ENCODE peak calls at places on chromosome 2, in eight cellular contexts. One of them, this sample, is unnamed.

GRCh38 chr2:238042849-238043584 is 17.8 kb upstream of the SCLY start:
- DNase-seq in aorta: no peak
- DNase-seq in CD8-positive, alpha-beta T cell: peak
- DNase-seq in fibroblast of mammary gland: no peak
- DNase-seq in astrocyte: no peak
- DNase-seq in adipocyte: no peak
- DNase-seq in uterus: no peak
- DNase-seq in brain microvascular endothelial cell: no peak
- DNase-seq in this sample: no peak

GRCh38 chr2:226835420-226835795 is 446 bp upstream of the RHBDD1 start:
- DNase-seq in aorta: peak
- DNase-seq in fibroblast of mammary gland: peak
- DNase-seq in uterus: no peak
- DNase-seq in CD8-positive, alpha-beta T cell: no peak
- DNase-seq in adipocyte: no peak
- DNase-seq in brain microvascular endothelial cell: no peak
- DNase-seq in astrocyte: no peak
- DNase-seq in this sample: peak

GRCh38 chr2:203612246-203612645 is 77.1 kb upstream of the RAPH1 start:
- DNase-seq in aorta: no peak
- DNase-seq in adipocyte: no peak
- DNase-seq in CD8-positive, alpha-beta T cell: no peak
- DNase-seq in fibroblast of mammary gland: no peak
- DNase-seq in uterus: no peak
- DNase-seq in astrocyte: no peak
- DNase-seq in brain microvascular endothelial cell: no peak
- DNase-seq in this sample: no peak

GRCh38 chr2:7709907-7710306 is 792.7 kb downstream of the RNF144A start:
- DNase-seq in fibroblast of mammary gland: peak
- DNase-seq in aorta: no peak
- DNase-seq in adipocyte: no peak
- DNase-seq in astrocyte: peak
- DNase-seq in brain microvascular endothelial cell: no peak
- DNase-seq in CD8-positive, alpha-beta T cell: no peak
- DNase-seq in uterus: no peak
- DNase-seq in this sample: no peak

GRCh38 chr2:44170337-44170736 is 1.7 kb downstream of the PPM1B start:
- DNase-seq in fibroblast of mammary gland: peak
- DNase-seq in brain microvascular endothelial cell: no peak
- DNase-seq in aorta: no peak
- DNase-seq in CD8-positive, alpha-beta T cell: no peak
- DNase-seq in adipocyte: peak
- DNase-seq in astrocyte: peak
- DNase-seq in uterus: no peak
- DNase-seq in this sample: no peak

GRCh38 chr2:24883946-24884345 is 36.1 kb downstream of the ADCY3 start:
- DNase-seq in brain microvascular endothelial cell: no peak
- DNase-seq in uterus: peak
- DNase-seq in adipocyte: peak
- DNase-seq in astrocyte: no peak
- DNase-seq in fibroblast of mammary gland: peak
- DNase-seq in CD8-positive, alpha-beta T cell: no peak
- DNase-seq in aorta: peak
- DNase-seq in this sample: no peak

GRCh38 chr2:109376796-109377495 is 236.8 kb downstream of the SEPTIN10 start:
- DNase-seq in astrocyte: no peak
- DNase-seq in uterus: peak
- DNase-seq in aorta: no peak
- DNase-seq in fibroblast of mammary gland: peak
- DNase-seq in adipocyte: no peak
- DNase-seq in CD8-positive, alpha-beta T cell: peak
- DNase-seq in brain microvascular endothelial cell: no peak
- DNase-seq in this sample: peak

GRCh38 chr2:129777146-129777545 is 202.3 kb upstream of the RAB6C start:
- DNase-seq in brain microvascular endothelial cell: no peak
- DNase-seq in astrocyte: no peak
- DNase-seq in CD8-positive, alpha-beta T cell: peak
- DNase-seq in uterus: no peak
- DNase-seq in adipocyte: no peak
- DNase-seq in aorta: peak
- DNase-seq in fibroblast of mammary gland: no peak
- DNase-seq in this sample: no peak

GRCh38 chr2:208783184-208783583 is 376.6 kb downstream of the PTH2R start:
- DNase-seq in fibroblast of mammary gland: no peak
- DNase-seq in uterus: no peak
- DNase-seq in brain microvascular endothelial cell: no peak
- DNase-seq in adipocyte: no peak
- DNase-seq in aorta: no peak
- DNase-seq in CD8-positive, alpha-beta T cell: no peak
- DNase-seq in astrocyte: no peak
- DNase-seq in this sample: no peak

GRCh38 chr2:161273038-161273760 is 35.0 kb upstream of the PSMD14 start:
- DNase-seq in CD8-positive, alpha-beta T cell: no peak
- DNase-seq in uterus: no peak
- DNase-seq in astrocyte: peak
- DNase-seq in brain microvascular endothelial cell: peak
- DNase-seq in aorta: no peak
- DNase-seq in fibroblast of mammary gland: peak
- DNase-seq in adipocyte: peak
- DNase-seq in this sample: no peak

GRCh38 chr2:217307023-217307422 is 447.2 kb upstream of the TNP1 start:
- DNase-seq in adipocyte: no peak
- DNase-seq in uterus: no peak
- DNase-seq in astrocyte: no peak
- DNase-seq in brain microvascular endothelial cell: no peak
- DNase-seq in CD8-positive, alpha-beta T cell: no peak
- DNase-seq in fibroblast of mammary gland: no peak
- DNase-seq in aorta: no peak
- DNase-seq in this sample: no peak

GRCh38 chr2:235312571-235312970 is 181.3 kb upstream of the AGAP1 start:
- DNase-seq in CD8-positive, alpha-beta T cell: no peak
- DNase-seq in astrocyte: no peak
- DNase-seq in uterus: no peak
- DNase-seq in brain microvascular endothelial cell: no peak
- DNase-seq in adipocyte: no peak
- DNase-seq in aorta: no peak
- DNase-seq in fibroblast of mammary gland: no peak
- DNase-seq in this sample: no peak

GRCh38 chr2:125566422-125566821 is 1089.5 kb upstream of the GYPC start:
- DNase-seq in uterus: no peak
- DNase-seq in astrocyte: no peak
- DNase-seq in adipocyte: no peak
- DNase-seq in aorta: no peak
- DNase-seq in CD8-positive, alpha-beta T cell: no peak
- DNase-seq in fibroblast of mammary gland: no peak
- DNase-seq in brain microvascular endothelial cell: no peak
- DNase-seq in this sample: no peak

GRCh38 chr2:190984595-190984994 is 29.4 kb downstream of the STAT1 start:
- DNase-seq in brain microvascular endothelial cell: peak
- DNase-seq in CD8-positive, alpha-beta T cell: no peak
- DNase-seq in astrocyte: peak
- DNase-seq in fibroblast of mammary gland: peak
- DNase-seq in aorta: no peak
- DNase-seq in adipocyte: peak
- DNase-seq in uterus: no peak
- DNase-seq in this sample: no peak

GRCh38 chr2:79874015-79874414 is 361.2 kb downstream of the CTNNA2 start:
- DNase-seq in brain microvascular endothelial cell: no peak
- DNase-seq in uterus: no peak
- DNase-seq in aorta: no peak
- DNase-seq in astrocyte: no peak
- DNase-seq in fibroblast of mammary gland: no peak
- DNase-seq in CD8-positive, alpha-beta T cell: no peak
- DNase-seq in adipocyte: no peak
- DNase-seq in this sample: no peak

GRCh38 chr2:129396980-129397599 is 582.4 kb upstream of the RAB6C start:
- DNase-seq in CD8-positive, alpha-beta T cell: no peak
- DNase-seq in brain microvascular endothelial cell: peak
- DNase-seq in aorta: no peak
- DNase-seq in fibroblast of mammary gland: peak
- DNase-seq in uterus: no peak
- DNase-seq in astrocyte: no peak
- DNase-seq in adipocyte: peak
- DNase-seq in this sample: no peak

GRCh38 chr2:193187816-193188215 is 993.1 kb upstream of the TMEFF2 start:
- DNase-seq in astrocyte: no peak
- DNase-seq in CD8-positive, alpha-beta T cell: no peak
- DNase-seq in uterus: no peak
- DNase-seq in fibroblast of mammary gland: no peak
- DNase-seq in brain microvascular endothelial cell: no peak
- DNase-seq in aorta: no peak
- DNase-seq in adipocyte: peak
- DNase-seq in this sample: no peak
- H3K4me3 ChIP-seq in astrocyte: no peak
- H3K4me3 ChIP-seq in CD8-positive, alpha-beta T cell: no peak
- H3K4me3 ChIP-seq in uterus: no peak
- H3K4me3 ChIP-seq in fibroblast of mammary gland: peak
- H3K4me3 ChIP-seq in brain microvascular endothelial cell: no peak
- H3K4me3 ChIP-seq in aorta: no peak
- H3K4me3 ChIP-seq in adipocyte: peak
- H3K4me3 ChIP-seq in this sample: no peak

DNA sequence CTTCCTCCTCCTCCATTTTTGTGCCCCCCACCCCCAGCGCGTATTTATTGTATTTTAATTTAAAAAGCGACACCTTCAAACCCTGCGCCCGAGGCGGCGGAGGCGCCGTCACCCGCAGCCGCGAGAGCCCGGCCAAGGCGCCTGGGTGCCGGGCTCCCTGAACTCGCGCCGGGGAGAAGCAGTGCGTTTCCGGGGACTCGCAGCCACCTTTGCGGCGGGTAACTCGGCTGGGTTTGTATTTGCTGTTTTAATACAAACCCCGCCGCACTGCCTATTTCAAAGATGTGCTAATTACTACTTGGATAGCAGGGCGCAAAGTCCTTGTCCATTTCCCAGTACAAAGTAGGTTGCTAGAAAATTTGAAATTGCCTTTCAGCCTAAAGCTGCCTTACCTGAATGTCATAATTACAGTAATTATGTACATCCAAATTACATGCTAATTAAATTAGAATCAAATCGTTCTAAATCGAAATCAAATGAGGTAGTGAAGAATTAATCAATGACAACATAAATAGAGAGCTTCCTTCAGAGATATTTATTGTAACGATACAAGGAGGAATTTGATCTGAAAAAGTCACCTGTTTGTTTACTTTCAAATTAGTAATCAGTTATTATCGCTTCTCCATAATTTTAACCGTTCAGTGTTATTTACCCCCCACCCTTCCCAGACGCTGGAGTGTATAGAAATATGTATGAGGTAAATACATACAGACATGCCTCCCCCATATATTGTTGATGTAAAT is 8.0 kb downstream of the SP9 start:
- DNase-seq in adipocyte: peak
- DNase-seq in astrocyte: no peak
- DNase-seq in aorta: no peak
- DNase-seq in uterus: no peak
- DNase-seq in CD8-positive, alpha-beta T cell: no peak
- DNase-seq in brain microvascular endothelial cell: no peak
- DNase-seq in fibroblast of mammary gland: no peak
- DNase-seq in this sample: no peak
- H3K4me3 ChIP-seq in adipocyte: peak
- H3K4me3 ChIP-seq in astrocyte: no peak
- H3K4me3 ChIP-seq in aorta: no peak
- H3K4me3 ChIP-seq in uterus: no peak
- H3K4me3 ChIP-seq in CD8-positive, alpha-beta T cell: no peak
- H3K4me3 ChIP-seq in brain microvascular endothelial cell: no peak
- H3K4me3 ChIP-seq in fibroblast of mammary gland: no peak
- H3K4me3 ChIP-seq in this sample: no peak

GRCh38 chr2:240831594-240832204 is 11.7 kb upstream of the KIF1A start:
- DNase-seq in brain microvascular endothelial cell: no peak
- DNase-seq in uterus: no peak
- DNase-seq in aorta: no peak
- DNase-seq in CD8-positive, alpha-beta T cell: no peak
- DNase-seq in fibroblast of mammary gland: no peak
- DNase-seq in astrocyte: no peak
- DNase-seq in adipocyte: no peak
- DNase-seq in this sample: no peak

GRCh38 chr2:240834377-240834975 is 14.5 kb upstream of the KIF1A start:
- DNase-seq in adipocyte: no peak
- DNase-seq in aorta: no peak
- DNase-seq in brain microvascular endothelial cell: no peak
- DNase-seq in uterus: no peak
- DNase-seq in fibroblast of mammary gland: no peak
- DNase-seq in astrocyte: no peak
- DNase-seq in CD8-positive, alpha-beta T cell: no peak
- DNase-seq in this sample: no peak

GRCh38 chr2:240832816-240833497 is 12.9 kb upstream of the KIF1A start:
- DNase-seq in fibroblast of mammary gland: no peak
- DNase-seq in aorta: no peak
- DNase-seq in uterus: peak
- DNase-seq in adipocyte: no peak
- DNase-seq in brain microvascular endothelial cell: no peak
- DNase-seq in CD8-positive, alpha-beta T cell: no peak
- DNase-seq in astrocyte: no peak
- DNase-seq in this sample: no peak

GRCh38 chr2:240833724-240834285 is 13.8 kb upstream of the KIF1A start:
- DNase-seq in brain microvascular endothelial cell: no peak
- DNase-seq in CD8-positive, alpha-beta T cell: no peak
- DNase-seq in uterus: no peak
- DNase-seq in fibroblast of mammary gland: no peak
- DNase-seq in aorta: no peak
- DNase-seq in adipocyte: no peak
- DNase-seq in astrocyte: no peak
- DNase-seq in this sample: no peak

DNA sequence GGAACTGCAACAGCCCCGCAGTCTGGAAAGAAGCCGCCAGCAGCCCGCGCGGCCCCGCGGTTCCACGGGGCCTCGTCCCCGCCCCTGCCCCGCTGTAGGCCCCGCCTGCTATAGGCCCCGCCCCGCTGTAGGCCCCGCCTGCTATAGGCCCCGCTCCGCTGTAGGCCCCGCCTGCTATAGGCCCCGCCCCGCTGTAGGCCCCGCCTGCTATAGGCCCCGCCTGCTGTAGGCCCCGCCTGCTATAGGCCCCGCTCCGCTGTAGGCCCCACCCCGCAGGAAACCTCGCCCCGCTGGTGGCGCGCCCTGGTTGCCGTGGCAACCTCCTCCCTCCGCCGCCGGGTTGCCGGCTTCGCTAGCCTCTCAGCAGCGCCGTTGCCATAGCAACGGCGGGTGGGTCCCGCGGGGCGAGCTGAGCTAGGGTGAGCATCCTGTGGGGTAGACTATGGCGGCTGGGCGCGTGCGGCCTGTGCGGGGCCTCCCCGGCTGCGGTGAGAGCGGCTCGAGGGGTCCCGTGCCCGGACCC is 12.2 kb upstream of the KIF1A start:
- DNase-seq in adipocyte: peak
- DNase-seq in astrocyte: peak
- DNase-seq in CD8-positive, alpha-beta T cell: peak
- DNase-seq in uterus: peak
- DNase-seq in brain microvascular endothelial cell: peak
- DNase-seq in fibroblast of mammary gland: peak
- DNase-seq in aorta: peak
- DNase-seq in this sample: peak
- H3K4me3 ChIP-seq in adipocyte: no peak
- H3K4me3 ChIP-seq in astrocyte: peak
- H3K4me3 ChIP-seq in CD8-positive, alpha-beta T cell: peak
- H3K4me3 ChIP-seq in uterus: no peak
- H3K4me3 ChIP-seq in brain microvascular endothelial cell: peak
- H3K4me3 ChIP-seq in fibroblast of mammary gland: peak
- H3K4me3 ChIP-seq in aorta: no peak
- H3K4me3 ChIP-seq in this sample: no peak

GRCh38 chr2:36404312-36404711 is 48.7 kb downstream of the CRIM1 start:
- DNase-seq in fibroblast of mammary gland: peak
- DNase-seq in adipocyte: no peak
- DNase-seq in aorta: no peak
- DNase-seq in uterus: no peak
- DNase-seq in brain microvascular endothelial cell: peak
- DNase-seq in CD8-positive, alpha-beta T cell: no peak
- DNase-seq in astrocyte: peak
- DNase-seq in this sample: peak
- H3K4me3 ChIP-seq in fibroblast of mammary gland: no peak
- H3K4me3 ChIP-seq in adipocyte: no peak
- H3K4me3 ChIP-seq in aorta: no peak
- H3K4me3 ChIP-seq in uterus: no peak
- H3K4me3 ChIP-seq in brain microvascular endothelial cell: no peak
- H3K4me3 ChIP-seq in CD8-positive, alpha-beta T cell: no peak
- H3K4me3 ChIP-seq in astrocyte: peak
- H3K4me3 ChIP-seq in this sample: no peak

This sample was measured in SJSA1.